ENCODE peak calls at places on chromosome 11, in five cellular contexts. P is NCI-H146, G is amniotic stem cell, X is body of pancreas, A is activated T-cell treated with anti-CD3 and anti-CD28 coated beads for 1 hour. H is an unnamed sample.

GRCh38 chr11:121652982-121653381 is 200.2 kb upstream of the SORL1-AS1 start:
- DNase-seq in P (no peak), A (no peak), X (no peak), G (no peak), H (no peak)

GRCh38 chr11:26186389-26186788 is 145.5 kb upstream of the ANO3 start:
- DNase-seq in G (no peak), A (no peak), X (no peak), P (no peak), H (no peak)

GRCh38 chr11:88695701-88696414 is 358.3 kb upstream of the CTSC start:
- DNase-seq in G (no peak), X (no peak), P (no peak), A (no peak), H (no peak)

GRCh38 chr11:25566298-25567200 is 765.4 kb upstream of the ANO3 start:
- DNase-seq in P (no peak), G (no peak), A (no peak), X (no peak), H (no peak)

GRCh38 chr11:31412946-31413345 is 43.3 kb downstream of the DNAJC24 start:
- DNase-seq in P (no peak), X (no peak), G (no peak), A (no peak), H (peak; percentile 16)

GRCh38 chr11:5992604-5993251 is 5.9 kb upstream of the OR52L1 start:
- DNase-seq in A (no peak), P (peak; percentile 7), X (no peak), G (no peak), H (no peak)

GRCh38 chr11:119721129-119722120 is 7.6 kb downstream of the NECTIN1 start:
- DNase-seq in G (no peak), A (no peak), X (peak; percentile 69), P (peak; percentile 41), H (no peak)

GRCh38 chr11:121733858-121734257 is 281.1 kb upstream of the SORL1-AS1 start:
- DNase-seq in P (no peak), A (no peak), G (no peak), X (no peak), H (no peak)

GRCh38 chr11:23123766-23124165 is 263.5 kb upstream of the CCDC179 start:
- DNase-seq in A (no peak), P (no peak), X (no peak), G (no peak), H (no peak)

GRCh38 chr11:72235351-72236057 is 8.5 kb downstream of the PHOX2A start:
- DNase-seq in G (no peak), A (no peak), X (no peak), P (no peak), H (no peak)

GRCh38 chr11:92298238-92298565 is 73.6 kb downstream of the FAT3 start:
- DNase-seq in P (no peak), G (no peak), X (no peak), A (no peak), H (no peak)

GRCh38 chr11:4643084-4643483 is 698 bp upstream of the OR51E1 start:
- DNase-seq in X (no peak), G (no peak), P (no peak), A (no peak), H (no peak)

GRCh38 chr11:65553301-65554001 is 4.7 kb downstream of the LTBP3 start:
- DNase-seq in P (no peak), A (peak; percentile 68), G (no peak), X (no peak), H (no peak)

GRCh38 chr11:64870176-64870892 is 8.1 kb downstream of the EHD1 start:
- DNase-seq in P (no peak), A (no peak), G (no peak), X (no peak), H (no peak)

GRCh38 chr11:68441466-68442230 is 18.9 kb upstream of the PPP6R3 start:
- DNase-seq in A (no peak), X (no peak), G (peak; percentile 5), P (peak; percentile 97), H (peak; percentile 16)

GRCh38 chr11:57426439-57426753 is 525 bp downstream of the SLC43A3 start:
- DNase-seq in A (no peak), X (peak; percentile 48), P (peak; percentile 86), G (no peak), H (no peak)

GRCh38 chr11:61056981-61057380 is 45.3 kb upstream of the CD5 start:
- DNase-seq in P (no peak), G (no peak), A (no peak), X (no peak), H (no peak)

GRCh38 chr11:34449013-34449412 is 10.3 kb downstream of the CAT start:
- DNase-seq in X (no peak), A (no peak), P (no peak), G (no peak), H (no peak)

GRCh38 chr11:45208135-45208534 is 61.7 kb downstream of the PRDM11 start:
- DNase-seq in A (no peak), P (peak; percentile 23), X (no peak), G (no peak), H (no peak)

GRCh38 chr11:119148855-119149370 is at the start of gene ABCG4:
- DNase-seq in G (no peak), A (no peak), X (peak; percentile 33), P (peak; percentile 51), H (no peak)

GRCh38 chr11:6387811-6388599 is 2.3 kb upstream of the SMPD1 start:
- DNase-seq in G (no peak), P (no peak), A (no peak), X (no peak), H (no peak)

GRCh38 chr11:134098566-134099184 is 29.8 kb downstream of the JAM3 start:
- DNase-seq in P (peak; percentile 32), G (no peak), A (no peak), X (peak; percentile 8), H (no peak)

GRCh38 chr11:83070878-83071640 is 638 bp downstream of the RAB30 start:
- DNase-seq in X (peak; percentile 52), A (no peak), G (peak; percentile 21), P (peak; percentile 59), H (no peak)

GRCh38 chr11:108571001-108571400 is 22.6 kb downstream of the EXPH5 start:
- DNase-seq in X (no peak), G (no peak), P (no peak), A (no peak), H (no peak)

GRCh38 chr11:11618973-11619435 is 2.8 kb downstream of the GALNT18 start:
- DNase-seq in X (no peak), A (no peak), G (no peak), P (peak; percentile 8), H (no peak)

GRCh38 chr11:107719557-107720304 is 7.9 kb upstream of the SLN start:
- DNase-seq in G (no peak), A (no peak), X (no peak), P (no peak), H (no peak)

GRCh38 chr11:133477263-133477625 is 55.1 kb downstream of the OPCML start:
- DNase-seq in P (no peak), X (no peak), G (no peak), A (no peak), H (no peak)

GRCh38 chr11:10139656-10140055 is 154.4 kb downstream of the SBF2 start:
- DNase-seq in P (no peak), G (peak; percentile 50), A (no peak), X (no peak), H (peak; percentile 74)

GRCh38 chr11:132058211-132058772 is 687.9 kb downstream of the NTM start:
- DNase-seq in P (no peak), A (no peak), X (no peak), G (no peak), H (no peak)

GRCh38 chr11:2818503-2818902 is 67.1 kb downstream of the CDKN1C start:
- DNase-seq in P (no peak), G (no peak), A (no peak), X (no peak), H (no peak)

GRCh38 chr11:12543596-12544415 is 130.4 kb upstream of the TEAD1 start:
- DNase-seq in P (no peak), A (no peak), G (no peak), X (no peak), H (no peak)

GRCh38 chr11:727281-727701 is 20.0 kb upstream of the TALDO1 start:
- DNase-seq in X (no peak), P (no peak), A (no peak), G (no peak), H (no peak)

GRCh38 chr11:102293873-102294601 is 23.2 kb upstream of the BIRC3 start:
- DNase-seq in P (peak; percentile 50), X (no peak), A (no peak), G (no peak), H (no peak)

GRCh38 chr11:75534291-75535038 is 8.7 kb upstream of the GDPD5 start:
- DNase-seq in A (no peak), X (no peak), G (no peak), P (no peak), H (no peak)